ENCODE peak calls at places on chromosomes 1 and 21, in ten cellular contexts. D is BE2C; F is GM04503; W is GM12891; E is activated naive CD4-positive, alpha-beta T cell; M is HCT116; O is C1 segment of cervical spinal cord; K is left ventricle myocardium inferior; V is BJ; P is endothelial cell. S is an unnamed sample.

GRCh38 chr1:88080875-88081274 is 603.2 kb upstream of the PKN2 start:
- DNase-seq in D (no peak), F (no peak), W (no peak), E (no peak), M (no peak), O (no peak), K (no peak), V (no peak), P (no peak), S (no peak)

GRCh38 chr1:25890249-25891034 is 14.9 kb upstream of the PAQR7 start:
- DNase-seq in D (no peak), F (no peak), W (no peak), E (no peak), M (peak), O (no peak), K (no peak), V (no peak), P (no peak), S (peak)

GRCh38 chr21:44498280-44498964 is 41.6 kb downstream of the KRTAP10-1 start:
- DNase-seq in D (no peak), F (no peak), W (no peak), E (no peak), M (no peak), O (no peak), K (no peak), V (no peak), P (no peak), S (no peak)

GRCh38 chr1:91166106-91166712 is 144.4 kb upstream of the ZNF644 start:
- DNase-seq in D (peak), F (peak), W (peak), E (no peak), M (peak), O (peak), K (peak), V (no peak), P (peak), S (peak)

GRCh38 chr21:26506951-26507350 is 66.1 kb downstream of the CYYR1 start:
- DNase-seq in D (no peak), F (peak), W (no peak), E (no peak), M (no peak), O (no peak), K (no peak), V (no peak), P (no peak), S (no peak)

GRCh38 chr1:55631508-55631907 is 416.3 kb upstream of the USP24 start:
- DNase-seq in D (no peak), F (peak), W (no peak), E (no peak), M (no peak), O (no peak), K (no peak), V (peak), P (no peak), S (no peak)

GRCh38 chr21:33948951-33949444 is 33.4 kb upstream of the ATP5PO start:
- DNase-seq in D (no peak), F (no peak), W (no peak), E (no peak), M (no peak), O (no peak), K (no peak), V (no peak), P (no peak), S (no peak)

GRCh38 chr1:177495878-177496277 is 325.1 kb downstream of the BRINP2 start:
- DNase-seq in D (no peak), F (no peak), W (no peak), E (no peak), M (no peak), O (no peak), K (no peak), V (no peak), P (no peak), S (no peak)

GRCh38 chr1:55317673-55318072 is 102.5 kb upstream of the USP24 start:
- DNase-seq in D (no peak), F (no peak), W (no peak), E (no peak), M (no peak), O (no peak), K (no peak), V (no peak), P (no peak), S (no peak)

GRCh38 chr1:30916296-30916695 is 7.7 kb upstream of the SDC3 start:
- DNase-seq in D (no peak), F (no peak), W (no peak), E (no peak), M (no peak), O (no peak), K (no peak), V (no peak), P (no peak), S (peak)

GRCh38 chr1:17496419-17496818 is 43.1 kb upstream of the ARHGEF10L start:
- DNase-seq in D (no peak), F (no peak), W (no peak), E (no peak), M (no peak), O (no peak), K (no peak), V (no peak), P (no peak), S (no peak)

GRCh38 chr1:2935184-2935583 is 86.1 kb upstream of the ACTRT2 start:
- DNase-seq in D (no peak), F (no peak), W (no peak), E (no peak), M (no peak), O (no peak), K (no peak), V (no peak), P (no peak), S (no peak)